ENCODE peak calls at places on chromosomes 16 and 17, in five cellular contexts. X, P, J, B and I are unnamed samples.

GRCh38 chr17:80836971-80837481 is 154.6 kb upstream of the CHMP6 start:
- DNase-seq in X (no peak), P (no peak), J (no peak), B (no peak), I (peak; percentile 79)

GRCh38 chr16:67579686-67580085 is 17.4 kb downstream of the CTCF start:
- DNase-seq in X (no peak), P (no peak), J (no peak), B (no peak), I (no peak)

GRCh38 chr17:79835953-79836951 is 3.0 kb downstream of the CBX4 start:
- DNase-seq in X (no peak), P (no peak), J (no peak), B (no peak), I (peak; percentile 94)

GRCh38 chr17:62757518-62757951 is 50.6 kb downstream of the MARCHF10 start:
- DNase-seq in X (no peak), P (no peak), J (no peak), B (no peak), I (no peak)

GRCh38 chr17:69508814-69509213 is 94.3 kb downstream of the MAP2K6 start:
- DNase-seq in X (no peak), P (no peak), J (no peak), B (no peak), I (no peak)

GRCh38 chr17:49156256-49156655 is 23.7 kb downstream of the B4GALNT2 start:
- DNase-seq in X (no peak), P (no peak), J (no peak), B (no peak), I (no peak)

GRCh38 chr16:75420987-75421819 is 12.1 kb downstream of the CFDP1 start:
- DNase-seq in X (peak; percentile 56), P (no peak), J (peak; percentile 30), B (peak; percentile 42), I (peak; percentile 72)

GRCh38 chr16:49486350-49486749 is 112.7 kb downstream of the C16orf78 start:
- DNase-seq in X (no peak), P (no peak), J (no peak), B (no peak), I (no peak)

GRCh38 chr16:21222495-21223337 is 10.8 kb upstream of the ANKS4B start:
- DNase-seq in X (no peak), P (no peak), J (no peak), B (no peak), I (no peak)

GRCh38 chr17:48054238-48055185 is 6.4 kb downstream of the NFE2L1 start:
- DNase-seq in X (peak; percentile 73), P (no peak), J (peak; percentile 58), B (peak; percentile 82), I (peak; percentile 97)

GRCh38 chr17:82869536-82869935 is 29.7 kb upstream of the ZNF750 start:
- DNase-seq in X (no peak), P (no peak), J (no peak), B (no peak), I (no peak)

GRCh38 chr17:40025991-40026815 is 11.0 kb downstream of the CSF3 start:
- DNase-seq in X (no peak), P (no peak), J (no peak), B (peak; percentile 54), I (no peak)

GRCh38 chr17:78793415-78793814 is 11.3 kb upstream of the CYTH1 start:
- DNase-seq in X (no peak), P (no peak), J (no peak), B (no peak), I (no peak)

GRCh38 chr16:54374136-54374535 is 87.5 kb upstream of the IRX3 start:
- DNase-seq in X (no peak), P (peak; percentile 20), J (no peak), B (no peak), I (no peak)

GRCh38 chr16:56611281-56611833 is 3.0 kb downstream of the MT2A start:
- DNase-seq in X (no peak), P (no peak), J (peak; percentile 50), B (peak; percentile 34), I (no peak)

GRCh38 chr16:28538733-28539596 is at the start of gene NUPR1:
- DNase-seq in X (peak; percentile 88), P (peak; percentile 85), J (peak; percentile 98), B (peak; percentile 91), I (peak; percentile 52)

DNA sequence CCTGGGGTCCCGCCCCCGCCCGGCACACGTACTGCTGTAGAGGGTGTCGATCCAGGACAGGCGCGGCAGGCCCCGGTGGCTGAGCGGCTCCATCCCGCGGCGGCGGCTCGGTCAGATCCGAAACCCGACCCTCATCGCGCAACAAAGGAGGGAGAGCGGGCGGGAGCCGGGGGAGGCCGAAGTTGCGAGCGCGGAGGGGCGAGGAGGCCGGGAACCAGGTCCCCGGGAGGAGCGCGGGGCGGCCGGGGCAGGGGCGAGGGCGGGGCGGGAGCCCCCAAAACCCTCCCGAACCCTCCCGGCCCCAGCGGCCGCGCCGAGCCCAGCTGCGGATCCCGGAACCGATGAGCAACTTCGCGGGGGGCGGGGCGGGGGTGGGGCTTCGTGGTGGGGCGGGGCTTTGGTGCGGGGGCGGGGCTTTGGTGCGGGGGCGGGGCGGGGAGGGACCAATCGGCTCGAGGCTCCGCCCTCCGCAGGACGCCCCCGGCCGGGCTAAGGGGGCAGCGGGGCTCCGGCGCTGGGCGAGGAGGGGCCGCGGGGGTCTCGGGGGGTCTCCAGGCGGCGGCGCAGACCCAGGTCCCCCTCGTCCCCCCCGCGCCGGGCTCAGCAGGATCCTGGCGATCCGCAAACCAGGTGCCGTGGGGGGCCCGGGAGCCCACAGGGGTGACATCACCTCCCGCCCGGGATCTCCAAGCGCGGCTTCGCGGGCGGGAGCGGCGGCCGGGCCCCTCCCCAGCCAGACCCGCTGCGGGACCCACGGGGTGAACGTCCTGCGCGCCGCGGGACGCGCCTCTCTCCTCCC is at the start of gene ABR:
- DNase-seq in X (no peak), P (no peak), J (no peak), B (peak; percentile 26), I (peak; percentile 96)
- H3K4me3 ChIP-seq in X (peak within 1 kb of the TSS; percentile 73), P (peak within 1 kb of the TSS; percentile 71), J (peak within 1 kb of the TSS; percentile 84), B (peak within 1 kb of the TSS; percentile 69), I (peak within 1 kb of the TSS; percentile 61)

DNA sequence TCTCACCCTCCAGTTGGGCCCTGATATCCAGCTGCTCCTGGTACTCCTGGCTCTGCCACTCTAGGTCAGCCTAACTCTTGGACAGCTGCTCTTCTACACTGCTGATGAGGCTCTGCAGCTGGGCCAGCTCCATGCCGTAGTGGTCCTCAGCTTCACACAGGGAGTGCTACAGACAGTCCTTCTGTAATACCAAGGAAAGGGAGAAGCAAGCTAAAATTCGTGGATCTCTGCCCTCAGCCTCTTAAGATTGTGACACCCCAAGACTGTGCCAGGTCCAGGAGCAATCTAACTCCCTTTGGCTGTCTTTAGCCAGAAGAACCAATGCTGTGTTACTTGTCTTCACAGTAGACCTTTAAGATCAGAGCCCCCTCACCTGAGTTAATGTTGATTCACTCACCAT is 7.7 kb upstream of the KRT38 start:
- DNase-seq in X (no peak), P (no peak), J (no peak), B (no peak), I (no peak)
- H3K4me3 ChIP-seq in X (no peak overlapping the region), P (no peak overlapping the region), J (no peak overlapping the region), B (no peak overlapping the region), I (no peak overlapping the region)

GRCh38 chr17:45050680-45051059 is 762 bp downstream of the DCAKD start:
- DNase-seq in X (no peak), P (no peak), J (no peak), B (peak; percentile 42), I (peak; percentile 54)
- H3K4me3 ChIP-seq in X (peak overlapping the region; percentile 81), P (peak overlapping the region; percentile 77), J (peak overlapping the region; percentile 54), B (peak overlapping the region; percentile 65), I (peak overlapping the region; percentile 77)

DNA sequence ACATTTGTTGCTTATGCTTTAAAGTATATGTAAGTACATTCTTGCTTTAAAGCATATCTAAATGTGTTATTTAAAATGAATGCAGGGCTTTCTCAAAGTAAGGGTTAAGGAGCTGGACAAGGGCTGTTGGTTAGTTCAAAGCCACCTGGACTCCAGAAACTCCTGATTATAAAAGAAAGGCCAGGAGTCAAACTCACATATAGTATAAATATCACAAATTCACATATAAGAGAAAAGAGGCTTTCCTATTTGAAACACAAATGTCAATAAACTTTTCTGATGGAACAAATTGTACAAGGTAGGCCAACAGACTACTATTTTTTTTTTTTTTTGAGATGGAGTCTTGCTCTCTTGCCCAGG is 84.5 kb upstream of the CORO6 start:
- DNase-seq in X (no peak), P (no peak), J (no peak), B (no peak), I (no peak)
- H3K4me3 ChIP-seq in X (no peak overlapping the region), P (no peak overlapping the region), J (no peak overlapping the region), B (no peak overlapping the region), I (no peak overlapping the region)

DNA sequence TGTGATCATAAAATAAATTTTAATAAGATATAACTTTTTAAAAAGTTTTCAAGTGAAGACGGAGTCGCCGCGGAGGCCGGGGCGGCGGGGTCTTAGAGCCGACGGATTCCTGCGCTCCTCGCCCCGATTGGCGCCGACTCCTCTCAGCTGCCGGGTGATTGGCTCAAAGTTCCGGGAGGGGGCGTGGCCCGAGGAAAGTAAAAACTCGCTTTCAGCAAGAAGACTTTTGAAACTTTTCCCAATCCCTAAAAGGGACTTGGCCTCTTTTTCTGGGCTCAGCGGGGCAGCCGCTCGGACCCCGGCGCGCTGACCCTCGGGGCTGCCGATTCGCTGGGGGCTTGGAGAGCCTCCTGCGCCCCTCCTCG is at the start of gene FOXC2:
- DNase-seq in X (peak; percentile 91), P (peak; percentile 65), J (peak; percentile 89), B (peak; percentile 98), I (peak; percentile 96)
- H3K4me3 ChIP-seq in X (peak within 1 kb of the TSS; percentile 87), P (peak within 1 kb of the TSS; percentile 71), J (peak within 1 kb of the TSS; percentile 48), B (peak within 1 kb of the TSS; percentile 99), I (peak within 1 kb of the TSS; percentile 37)

GRCh38 chr16:78505544-78506371 is 406.3 kb downstream of the WWOX start:
- DNase-seq in X (no peak), P (no peak), J (peak; percentile 69), B (no peak), I (peak; percentile 47)
- H3K4me3 ChIP-seq in X (no peak overlapping the region), P (no peak overlapping the region), J (peak overlapping the region; percentile 16), B (no peak overlapping the region), I (no peak overlapping the region)